ENCODE peak calls at places on chromosomes 5 and 9, in four cellular contexts. U is tibial nerve, X is renal cortical epithelial cell, O is psoas muscle. J is an unnamed sample.

GRCh38 chr5:130836729-130837660 is 328.1 kb downstream of the HINT1 start:
- DNase-seq in U (no peak), O (no peak), X (peak), J (no peak)

GRCh38 chr5:137206030-137206715 is 293.0 kb downstream of the SPOCK1 start:
- DNase-seq in U (no peak), O (no peak), X (peak), J (no peak)

GRCh38 chr5:126948453-126948852 is 81.9 kb downstream of the MARCHF3 start:
- DNase-seq in O (no peak), X (no peak), U (no peak), J (no peak)

GRCh38 chr9:77883846-77884771 is 147.5 kb downstream of the GNAQ start:
- DNase-seq in O (no peak), X (peak), U (no peak), J (no peak)

GRCh38 chr5:54115768-54116403 is 194.5 kb downstream of the ARL15 start:
- DNase-seq in U (no peak), O (no peak), X (no peak), J (no peak)

GRCh38 chr9:121744002-121744686 is 92.7 kb downstream of the DAB2IP start:
- DNase-seq in U (peak), O (peak), X (peak), J (peak)

GRCh38 chr9:3828495-3828894 is 302.7 kb upstream of the RFX3 start:
- DNase-seq in U (no peak), O (no peak), X (peak), J (no peak)

GRCh38 chr5:160133071-160133917 is 14.0 kb upstream of the PWWP2A start:
- DNase-seq in O (no peak), X (peak), U (peak), J (no peak)

GRCh38 chr5:127876384-127876783 is 173.2 kb downstream of the CCDC192 start:
- DNase-seq in X (peak), U (no peak), O (no peak), J (no peak)

GRCh38 chr9:113652355-113653152 is 189.0 kb downstream of the RGS3 start:
- DNase-seq in U (no peak), O (no peak), X (no peak), J (no peak)

GRCh38 chr5:131302506-131302905 is 38.7 kb downstream of the CDC42SE2 start:
- DNase-seq in U (no peak), X (no peak), O (no peak), J (no peak)

GRCh38 chr9:114894801-114895433 is 35.5 kb downstream of the TNFSF8 start:
- DNase-seq in X (peak), U (no peak), O (no peak), J (no peak)

GRCh38 chr9:137354153-137354844 is 52.2 kb upstream of the NRARP start:
- DNase-seq in U (no peak), X (no peak), O (no peak), J (no peak)

GRCh38 chr5:130335116-130335515 is 430.9 kb downstream of the CHSY3 start:
- DNase-seq in X (peak), U (no peak), O (no peak), J (no peak)

GRCh38 chr5:132458651-132459030 is 31.9 kb downstream of the IRF1 start:
- DNase-seq in X (peak), O (no peak), U (no peak), J (no peak)

GRCh38 chr5:38576442-38576841 is 20.0 kb upstream of the LIFR start:
- DNase-seq in X (no peak), O (no peak), U (no peak), J (peak)

GRCh38 chr9:129102791-129103594 is 7.6 kb downstream of the CRAT start:
- DNase-seq in U (no peak), X (no peak), O (peak), J (peak)

GRCh38 chr9:125466356-125466855 is 204.8 kb downstream of the GAPVD1 start:
- DNase-seq in O (no peak), U (no peak), X (no peak), J (no peak)

GRCh38 chr5:115579747-115580173 is 22.5 kb downstream of the TICAM2 start:
- DNase-seq in O (no peak), U (no peak), X (no peak), J (no peak)

GRCh38 chr9:135247174-135247930 is 159.9 kb downstream of the OLFM1 start:
- DNase-seq in O (peak), U (no peak), X (no peak), J (no peak)

GRCh38 chr9:130846487-130847305 is 11.6 kb downstream of the ABL1 start:
- DNase-seq in X (peak), O (peak), U (no peak), J (no peak)

GRCh38 chr5:10705736-10706135 is 55.3 kb downstream of the DAP start:
- DNase-seq in U (no peak), X (no peak), O (no peak), J (no peak)

GRCh38 chr5:60649288-60649917 is 50.6 kb downstream of the DEPDC1B start:
- DNase-seq in X (peak), O (no peak), U (no peak), J (no peak)

GRCh38 chr9:26066237-26066636 is 388.0 kb upstream of the TUSC1 start:
- DNase-seq in X (no peak), O (no peak), U (no peak), J (no peak)

GRCh38 chr9:36450110-36450732 is 50.2 kb upstream of the RNF38 start:
- DNase-seq in O (no peak), U (peak), X (peak), J (no peak)

GRCh38 chr9:133456409-133456808 is 3.4 kb upstream of the CACFD1 start:
- DNase-seq in O (no peak), U (no peak), X (no peak), J (no peak)

GRCh38 chr5:38923661-38924451 is 78.0 kb downstream of the OSMR start:
- DNase-seq in U (no peak), X (no peak), O (no peak), J (no peak)

GRCh38 chr5:36457511-36458260 is 148.7 kb upstream of the SLC1A3 start:
- DNase-seq in O (no peak), U (no peak), X (peak), J (no peak)

GRCh38 chr9:14343948-14344547 is 30.1 kb upstream of the NFIB start:
- DNase-seq in U (no peak), X (no peak), O (peak), J (no peak)

J was measured in gastrocnemius medialis.